ENCODE peak calls at places on chromosome 12, in seven cellular contexts. N is NCI-H1417; W is MV-4-11; U is iris pigment epithelial cell; S is retina; X is stimulated activated CD8-positive, alpha-beta memory T cell treated with anti-CD3 and anti-CD28 coated beads, Interleukin-7, amount 100 ng/mL, for 24 hours; L is esophagus squamous epithelium. G is an unnamed sample.

GRCh38 chr12:110107369-110108281 is 16.5 kb upstream of the IFT81 start:
- DNase-seq in L (no peak), S (no peak), N (no peak), U (peak), X (no peak), W (no peak), G (no peak)

GRCh38 chr12:55728185-55728931 is 451 bp downstream of the CD63 start:
- DNase-seq in S (peak), W (no peak), L (no peak), U (peak), X (no peak), N (peak), G (peak)

GRCh38 chr12:6632026-6632978 is 3.5 kb downstream of the LPAR5 start:
- DNase-seq in S (peak), X (no peak), N (peak), L (no peak), W (peak), U (no peak), G (no peak)

GRCh38 chr12:119802472-119802871 is 74.6 kb downstream of the CIT start:
- DNase-seq in X (no peak), S (peak), W (no peak), N (no peak), L (no peak), U (peak), G (no peak)

GRCh38 chr12:49903700-49904423 is at the start of gene FAIM2:
- DNase-seq in S (peak), W (no peak), X (no peak), L (no peak), U (peak), N (peak), G (no peak)

GRCh38 chr12:120361506-120362208 is 7.3 kb downstream of the MSI1 start:
- DNase-seq in N (peak), X (no peak), U (peak), S (peak), L (no peak), W (no peak), G (no peak)

GRCh38 chr12:124270671-124271070 is 24.2 kb upstream of the RFLNA start:
- DNase-seq in U (no peak), X (no peak), N (no peak), L (no peak), W (no peak), S (no peak), G (peak)

GRCh38 chr12:4134434-4134762 is 139.2 kb upstream of the CCND2 start:
- DNase-seq in U (no peak), S (peak), N (no peak), L (no peak), X (no peak), W (no peak), G (no peak)

GRCh38 chr12:22083167-22083566 is 37.1 kb downstream of the CMAS start:
- DNase-seq in U (peak), X (no peak), S (peak), L (no peak), W (peak), N (peak), G (peak)

GRCh38 chr12:127311695-127312364 is 955.1 kb upstream of the TMEM132C start:
- DNase-seq in W (no peak), N (no peak), L (no peak), S (no peak), U (no peak), X (no peak), G (no peak)

GRCh38 chr12:113237748-113238147 is 16.5 kb downstream of the TPCN1 start:
- DNase-seq in L (no peak), X (no peak), U (no peak), N (no peak), S (no peak), W (no peak), G (no peak)

GRCh38 chr12:14399871-14400270 is 34.4 kb downstream of the ATF7IP start:
- DNase-seq in S (no peak), U (peak), L (no peak), X (no peak), N (no peak), W (no peak), G (no peak)

GRCh38 chr12:99450231-99450630 is 197.3 kb upstream of the GARIN6 start:
- DNase-seq in U (no peak), L (no peak), N (no peak), W (no peak), S (no peak), X (no peak), G (no peak)

GRCh38 chr12:91023326-91024004 is 18.7 kb upstream of the EPYC start:
- DNase-seq in W (peak), N (no peak), U (peak), L (no peak), X (no peak), S (no peak), G (no peak)

GRCh38 chr12:6821271-6821673 is 349 bp upstream of the GPR162 start:
- DNase-seq in L (no peak), X (no peak), S (peak), N (peak), U (peak), W (peak), G (peak)

GRCh38 chr12:1579626-1580025 is 14.8 kb downstream of the FBXL14 start:
- DNase-seq in W (no peak), L (no peak), N (no peak), U (peak), S (no peak), X (no peak), G (no peak)

GRCh38 chr12:117377758-117378157 is 16.3 kb upstream of the NOS1 start:
- DNase-seq in L (no peak), N (peak), X (no peak), S (no peak), W (no peak), U (no peak), G (peak)

GRCh38 chr12:29700761-29701481 is 82.8 kb downstream of the TMTC1 start:
- DNase-seq in W (no peak), U (no peak), L (no peak), S (no peak), X (no peak), N (no peak), G (no peak)

GRCh38 chr12:107405436-107405835 is 280.2 kb upstream of the PWP1 start:
- DNase-seq in X (no peak), W (no peak), S (no peak), L (no peak), U (no peak), N (no peak), G (no peak)

GRCh38 chr12:69779928-69780327 is 41.3 kb downstream of the RAB3IP start:
- DNase-seq in N (no peak), X (no peak), W (no peak), L (no peak), U (peak), S (no peak), G (no peak)

GRCh38 chr12:7439579-7440505 is 4.1 kb downstream of the CD163L1 start:
- DNase-seq in X (peak), U (peak), W (no peak), N (no peak), L (no peak), S (peak), G (peak)

GRCh38 chr12:14211829-14212455 is 153.5 kb upstream of the ATF7IP start:
- DNase-seq in U (peak), X (no peak), L (no peak), N (no peak), S (peak), W (no peak), G (no peak)